ENCODE peak calls at places on chromosomes 5 and 9, in five cellular contexts. I is SK-N-SH, M is HepG2, A is GM12878, H is K562. L is an unnamed sample.

GRCh38 chr5:108437425-108437824 is 55.5 kb upstream of the FBXL17 start:
- DNase-seq in I (no peak), M (no peak), A (no peak), H (no peak), L (no peak)

GRCh38 chr5:84384604-84385575 is at the start of gene EDIL3:
- DNase-seq in I (peak), M (no peak), A (no peak), H (no peak), L (no peak)

GRCh38 chr5:59450245-59450644 is 443.3 kb downstream of the PDE4D start:
- DNase-seq in I (no peak), M (no peak), A (no peak), H (no peak), L (no peak)

GRCh38 chr9:121075251-121076036 is 689 bp downstream of the CNTRL start:
- DNase-seq in I (no peak), M (no peak), A (no peak), H (no peak), L (no peak)

GRCh38 chr9:77841739-77842386 is 189.7 kb downstream of the GNAQ start:
- DNase-seq in I (no peak), M (no peak), A (peak), H (no peak), L (no peak)

GRCh38 chr5:168674893-168675482 is 95.8 kb upstream of the PANK3 start:
- DNase-seq in I (no peak), M (no peak), A (no peak), H (no peak), L (no peak)

GRCh38 chr5:160071521-160072299 is 47.5 kb downstream of the PWWP2A start:
- DNase-seq in I (peak), M (no peak), A (no peak), H (no peak), L (no peak)

GRCh38 chr5:5422819-5423515 is 490 bp downstream of the ICE1 start:
- DNase-seq in I (no peak), M (no peak), A (no peak), H (peak), L (no peak)

GRCh38 chr5:169080352-169080938 is 220.5 kb downstream of the SLIT3 start:
- DNase-seq in I (no peak), M (no peak), A (no peak), H (no peak), L (no peak)

GRCh38 chr9:135029871-135030710 is 57.4 kb upstream of the OLFM1 start:
- DNase-seq in I (no peak), M (no peak), A (no peak), H (no peak), L (no peak)
- TF ChIP-seq FOXM1 in I (no peak), M (no peak), A (no peak), H (no peak), L (no peak)

GRCh38 chr9:104802906-104803305 is 39.0 kb downstream of the NIPSNAP3B start:
- DNase-seq in I (peak), M (no peak), A (no peak), H (no peak), L (no peak)
- TF ChIP-seq FOXM1 in I (no peak), M (no peak), A (no peak), H (no peak), L (no peak)

GRCh38 chr9:2128611-2129010 is 113.5 kb downstream of the SMARCA2 start:
- DNase-seq in I (no peak), M (no peak), A (no peak), H (no peak), L (no peak)

GRCh38 chr9:2126331-2126789 is 111.2 kb downstream of the SMARCA2 start:
- DNase-seq in I (no peak), M (no peak), A (no peak), H (no peak), L (no peak)

GRCh38 chr9:2122299-2122698 is 107.2 kb downstream of the SMARCA2 start:
- DNase-seq in I (no peak), M (no peak), A (no peak), H (no peak), L (no peak)

GRCh38 chr9:2127486-2127885 is 112.3 kb downstream of the SMARCA2 start:
- DNase-seq in I (no peak), M (no peak), A (no peak), H (no peak), L (no peak)

DNA sequence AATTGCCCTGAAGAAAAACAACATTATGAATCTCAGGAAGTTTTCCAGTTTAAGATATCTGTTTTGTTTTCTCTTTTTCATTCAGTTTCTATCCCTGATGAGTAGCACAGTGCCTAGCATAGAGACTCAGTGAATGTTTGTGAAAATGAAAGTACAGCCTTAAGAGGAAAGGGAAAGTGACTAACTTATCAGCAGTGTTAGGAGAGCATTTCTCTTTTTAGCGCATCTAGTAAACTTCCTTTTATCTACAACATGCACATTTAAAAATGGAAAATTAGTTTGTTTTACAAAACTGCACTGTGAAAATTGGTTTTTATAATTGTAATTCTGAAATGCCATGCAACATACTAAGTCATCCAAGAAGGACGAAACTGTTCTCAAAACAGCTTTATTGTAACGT is 110.8 kb downstream of the SMARCA2 start:
- DNase-seq in I (no peak), M (no peak), A (peak), H (no peak), L (no peak)
- TF ChIP-seq FOXM1 in I (no peak), M (no peak), A (no peak), H (no peak), L (no peak)

GRCh38 chr5:20446121-20446520 is 458.1 kb upstream of the CDH18 start:
- DNase-seq in I (no peak), M (no peak), A (no peak), H (no peak), L (no peak)
- TF ChIP-seq FOXM1 in I (no peak), M (no peak), A (no peak), H (no peak), L (no peak)

DNA sequence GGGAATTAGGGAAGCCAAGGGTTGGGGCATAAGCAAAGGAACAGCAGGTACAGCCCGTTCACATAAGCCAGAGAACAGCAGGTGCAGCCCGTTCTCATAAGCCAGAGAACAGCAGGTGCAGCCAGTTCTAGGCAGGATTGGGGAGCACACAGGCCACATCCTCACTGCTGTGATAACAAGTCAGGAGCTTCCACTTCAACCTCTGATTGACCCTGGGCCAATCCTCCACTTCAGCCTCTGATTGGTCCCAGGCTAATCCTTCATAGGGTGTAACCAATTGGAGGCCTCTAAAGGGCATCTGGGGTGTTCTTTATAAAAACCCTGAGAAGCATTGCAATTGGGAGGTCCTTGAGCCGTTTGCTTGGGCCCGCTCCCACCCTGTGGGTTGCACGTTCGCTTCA is 27.5 kb downstream of the CEL start:
- DNase-seq in I (no peak), M (no peak), A (no peak), H (peak), L (no peak)
- TF ChIP-seq FOXM1 in I (no peak), M (no peak), A (no peak), H (no peak), L (no peak)

GRCh38 chr5:55920784-55921183 is 69.6 kb downstream of the IL31RA start:
- DNase-seq in I (no peak), M (no peak), A (no peak), H (no peak), L (no peak)
- TF ChIP-seq FOXM1 in I (no peak), M (no peak), A (no peak), H (no peak), L (no peak)

GRCh38 chr9:91714020-91714721 is 235.9 kb downstream of the ROR2 start:
- DNase-seq in I (peak), M (no peak), A (no peak), H (peak), L (peak)
- TF ChIP-seq FOXM1 in I (no peak), M (no peak), A (no peak), H (no peak), L (no peak)

L was measured in HEK293T.